ENCODE peak calls at places on chromosomes 16 and 17, in four cellular contexts. Y is Caco-2, U is HFFc6, D is MCF 10A. E is an unnamed sample.

GRCh38 chr17:19706791-19707727 is 9.3 kb downstream of the SLC47A2 start:
- DNase-seq in Y (no peak), U (no peak), D (peak; percentile 87), E (no peak)

GRCh38 chr16:57069053-57069452 is 23.3 kb upstream of the CPNE2 start:
- DNase-seq in Y (no peak), U (no peak), D (no peak), E (no peak)

GRCh38 chr16:76976101-76976500 is 214.9 kb upstream of the MON1B start:
- DNase-seq in Y (no peak), U (no peak), D (no peak), E (no peak)

GRCh38 chr17:18235743-18236256 is 10.4 kb downstream of the LLGL1 start:
- DNase-seq in Y (no peak), U (peak; percentile 91), D (peak; percentile 82), E (peak; percentile 35)

GRCh38 chr17:82668631-82669099 is 20.4 kb upstream of the WDR45B start:
- DNase-seq in Y (peak; percentile 71), U (peak; percentile 50), D (peak; percentile 30), E (peak; percentile 69)

GRCh38 chr17:16444258-16444886 is 29.0 kb downstream of the TRPV2 start:
- DNase-seq in Y (peak; percentile 39), U (no peak), D (peak; percentile 54), E (no peak)

GRCh38 chr17:2564876-2565275 is 28.6 kb upstream of the PAFAH1B1 start:
- DNase-seq in Y (peak; percentile 69), U (no peak), D (peak; percentile 68), E (peak; percentile 8)

GRCh38 chr17:39538875-39539274 is 68.8 kb downstream of the NEUROD2 start:
- DNase-seq in Y (no peak), U (peak; percentile 6), D (no peak), E (no peak)

DNA sequence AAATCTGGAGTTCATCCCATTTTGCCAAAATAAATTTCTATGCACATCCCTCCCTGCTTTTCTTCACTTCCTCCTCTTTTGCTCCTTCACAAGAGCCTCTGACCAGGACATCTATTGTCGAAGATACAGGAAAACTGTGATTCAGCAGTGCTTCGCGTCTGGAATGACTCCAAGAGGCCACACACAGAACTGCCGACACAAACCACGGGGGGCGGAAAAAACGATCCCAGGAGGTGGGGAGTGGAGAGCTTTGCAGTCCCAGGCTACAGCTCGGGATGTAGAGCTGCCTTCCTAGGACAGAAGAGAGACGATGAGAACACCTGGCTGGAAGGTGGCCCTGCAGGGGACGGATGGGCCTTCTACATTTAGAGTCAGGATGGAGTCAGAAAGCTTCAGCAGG is 102.8 kb downstream of the XYLT1 start:
- DNase-seq in Y (no peak), U (peak; percentile 63), D (peak; percentile 46), E (peak; percentile 60)
- TF ChIP-seq CTCF in Y (no peak), U (peak; percentile 62), D (no peak), E (peak; percentile 24)

GRCh38 chr16:4471869-4472268 is 2.6 kb downstream of the NMRAL1 start:
- DNase-seq in Y (no peak), U (no peak), D (no peak), E (no peak)

GRCh38 chr16:4477966-4478365 is 1.8 kb downstream of the HMOX2 start:
- DNase-seq in Y (no peak), U (peak; percentile 17), D (peak; percentile 73), E (peak; percentile 53)

GRCh38 chr16:4474192-4474961 is at the start of gene NMRAL1:
- DNase-seq in Y (peak; percentile 96), U (peak; percentile 67), D (peak; percentile 94), E (peak; percentile 82)

GRCh38 chr16:4472880-4473279 is 1.5 kb downstream of the NMRAL1 start:
- DNase-seq in Y (no peak), U (no peak), D (no peak), E (no peak)

GRCh38 chr16:4475880-4476790 is at the start of gene HMOX2:
- DNase-seq in Y (peak; percentile 96), U (peak; percentile 84), D (peak; percentile 92), E (peak; percentile 87)
- TF ChIP-seq CTCF in Y (no peak), U (peak; percentile 48), D (peak; percentile 41), E (peak; percentile 40)

GRCh38 chr17:50675627-50676026 is 32.1 kb downstream of the ANKRD40 start:
- DNase-seq in Y (no peak), U (no peak), D (no peak), E (no peak)
- TF ChIP-seq CTCF in Y (no peak), U (no peak), D (no peak), E (no peak)

GRCh38 chr16:17776465-17776864 is 305.7 kb upstream of the XYLT1 start:
- DNase-seq in Y (no peak), U (no peak), D (no peak), E (no peak)
- TF ChIP-seq CTCF in Y (no peak), U (no peak), D (no peak), E (no peak)

GRCh38 chr16:11312718-11313492 is 31.8 kb upstream of the PRM1 start:
- DNase-seq in Y (peak; percentile 82), U (no peak), D (peak; percentile 36), E (peak; percentile 77)

GRCh38 chr16:11313493-11314308 is 31.6 kb upstream of the RMI2 start:
- DNase-seq in Y (no peak), U (no peak), D (no peak), E (no peak)

GRCh38 chr16:11314309-11314894 is 30.9 kb upstream of the RMI2 start:
- DNase-seq in Y (no peak), U (no peak), D (no peak), E (no peak)

GRCh38 chr16:11316331-11317015 is 28.8 kb upstream of the RMI2 start:
- DNase-seq in Y (no peak), U (no peak), D (no peak), E (no peak)

DNA sequence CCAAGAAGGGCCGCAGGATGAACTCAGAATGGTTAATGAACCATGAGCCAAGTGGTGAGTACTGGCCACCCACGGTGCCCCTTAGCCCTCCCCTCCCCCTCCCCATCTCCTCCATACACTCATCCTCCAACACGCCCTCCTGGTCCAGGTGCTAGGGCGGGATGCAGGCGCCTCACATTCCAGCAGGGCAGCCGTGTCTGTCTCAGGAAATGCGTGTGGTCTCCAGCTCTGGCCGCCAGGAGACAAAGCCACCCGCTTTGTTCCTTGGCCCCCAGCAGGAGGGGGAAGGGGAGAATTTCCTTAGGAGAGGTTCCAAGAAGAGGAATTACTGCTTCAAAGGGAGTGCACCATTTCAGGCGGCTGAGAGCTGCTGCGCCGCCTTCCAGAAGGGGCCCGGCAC is 29.8 kb upstream of the RMI2 start:
- DNase-seq in Y (peak; percentile 38), U (peak; percentile 28), D (no peak), E (no peak)
- TF ChIP-seq CTCF in Y (no peak), U (peak; percentile 52), D (no peak), E (no peak)

DNA sequence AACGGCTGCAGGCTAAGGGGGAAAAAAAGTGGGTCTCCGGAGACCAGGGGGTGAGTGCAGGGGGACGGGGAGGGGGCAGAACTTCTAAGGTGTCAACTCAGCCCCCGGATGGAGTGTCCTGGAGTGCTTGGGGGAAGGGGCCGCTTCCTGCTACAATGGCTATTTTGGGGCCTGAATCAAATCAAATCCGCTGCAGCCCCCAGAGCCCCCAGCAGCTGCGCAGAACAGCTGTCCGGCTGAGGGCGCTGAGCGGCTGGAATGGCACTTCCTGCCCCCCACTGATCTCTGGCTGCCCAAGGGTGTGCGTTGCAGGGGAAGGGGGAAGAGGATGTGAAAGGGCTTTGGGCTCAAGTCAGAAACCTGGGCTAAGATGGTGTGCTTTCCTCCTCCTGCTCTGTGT is 24.2 kb upstream of the PHB1 start:
- DNase-seq in Y (no peak), U (no peak), D (no peak), E (no peak)
- TF ChIP-seq CTCF in Y (no peak), U (no peak), D (no peak), E (no peak)